ENCODE peak calls at places on chromosomes 5 and 9, in seven cellular contexts. One of them, this sample, is unnamed.

GRCh38 chr5:178388381-178389030 is 155.9 kb upstream of the PHYKPL start:
- DNase-seq in lower leg skin: peak; percentile 69
- DNase-seq in astrocyte of the spinal cord: no peak
- DNase-seq in heart right ventricle: peak; percentile 38
- DNase-seq in hepatocyte: peak; percentile 52
- DNase-seq in A549: no peak
- DNase-seq in fibroblast of pulmonary artery: peak; percentile 32
- DNase-seq in this sample: peak; percentile 70

GRCh38 chr5:32222723-32223470 is 48.8 kb upstream of the GOLPH3 start:
- DNase-seq in lower leg skin: no peak
- DNase-seq in astrocyte of the spinal cord: no peak
- DNase-seq in heart right ventricle: no peak
- DNase-seq in hepatocyte: no peak
- DNase-seq in A549: no peak
- DNase-seq in fibroblast of pulmonary artery: no peak
- DNase-seq in this sample: no peak

GRCh38 chr9:33517373-33517772 is 6.7 kb upstream of the ANKRD18B start:
- DNase-seq in lower leg skin: no peak
- DNase-seq in astrocyte of the spinal cord: peak; percentile 47
- DNase-seq in heart right ventricle: no peak
- DNase-seq in hepatocyte: peak; percentile 55
- DNase-seq in A549: peak; percentile 65
- DNase-seq in fibroblast of pulmonary artery: peak; percentile 61
- DNase-seq in this sample: peak; percentile 52

GRCh38 chr9:122127396-122127798 is 32.2 kb downstream of the NDUFA8 start:
- DNase-seq in lower leg skin: no peak
- DNase-seq in astrocyte of the spinal cord: no peak
- DNase-seq in heart right ventricle: no peak
- DNase-seq in hepatocyte: no peak
- DNase-seq in A549: no peak
- DNase-seq in fibroblast of pulmonary artery: no peak
- DNase-seq in this sample: no peak

GRCh38 chr5:174065528-174066189 is 20.2 kb downstream of the NSG2 start:
- DNase-seq in lower leg skin: no peak
- DNase-seq in astrocyte of the spinal cord: no peak
- DNase-seq in heart right ventricle: no peak
- DNase-seq in hepatocyte: peak; percentile 61
- DNase-seq in A549: no peak
- DNase-seq in fibroblast of pulmonary artery: no peak
- DNase-seq in this sample: no peak

GRCh38 chr5:102600964-102601363 is 102.2 kb upstream of the SLCO6A1 start:
- DNase-seq in lower leg skin: no peak
- DNase-seq in astrocyte of the spinal cord: peak; percentile 54
- DNase-seq in heart right ventricle: no peak
- DNase-seq in hepatocyte: no peak
- DNase-seq in A549: no peak
- DNase-seq in fibroblast of pulmonary artery: peak; percentile 6
- DNase-seq in this sample: peak; percentile 20

GRCh38 chr9:88950341-88951141 is 40.7 kb upstream of the S1PR3 start:
- DNase-seq in lower leg skin: no peak
- DNase-seq in astrocyte of the spinal cord: peak; percentile 46
- DNase-seq in heart right ventricle: no peak
- DNase-seq in hepatocyte: no peak
- DNase-seq in A549: peak; percentile 67
- DNase-seq in fibroblast of pulmonary artery: peak; percentile 88
- DNase-seq in this sample: peak; percentile 58

GRCh38 chr9:76394896-76395244 is 644 bp upstream of the RFK start:
- DNase-seq in lower leg skin: peak; percentile 59
- DNase-seq in astrocyte of the spinal cord: no peak
- DNase-seq in heart right ventricle: peak; percentile 54
- DNase-seq in hepatocyte: peak; percentile 66
- DNase-seq in A549: peak; percentile 85
- DNase-seq in fibroblast of pulmonary artery: no peak
- DNase-seq in this sample: no peak

GRCh38 chr5:137630972-137631370 is 104.9 kb downstream of the KLHL3 start:
- DNase-seq in lower leg skin: no peak
- DNase-seq in astrocyte of the spinal cord: no peak
- DNase-seq in heart right ventricle: no peak
- DNase-seq in hepatocyte: no peak
- DNase-seq in A549: no peak
- DNase-seq in fibroblast of pulmonary artery: no peak
- DNase-seq in this sample: no peak

GRCh38 chr5:94968507-94969095 is 316.3 kb downstream of the MCTP1 start:
- DNase-seq in lower leg skin: peak; percentile 20
- DNase-seq in astrocyte of the spinal cord: peak; percentile 81
- DNase-seq in heart right ventricle: peak; percentile 24
- DNase-seq in hepatocyte: peak; percentile 81
- DNase-seq in A549: peak; percentile 71
- DNase-seq in fibroblast of pulmonary artery: peak; percentile 79
- DNase-seq in this sample: peak; percentile 69

GRCh38 chr9:93132287-93132927 is 1.6 kb downstream of the NINJ1 start:
- DNase-seq in lower leg skin: peak; percentile 76
- DNase-seq in astrocyte of the spinal cord: peak; percentile 35
- DNase-seq in heart right ventricle: peak; percentile 76
- DNase-seq in hepatocyte: no peak
- DNase-seq in A549: peak; percentile 54
- DNase-seq in fibroblast of pulmonary artery: no peak
- DNase-seq in this sample: peak; percentile 78

GRCh38 chr9:26329974-26330373 is 562.6 kb downstream of the CAAP1 start:
- DNase-seq in lower leg skin: no peak
- DNase-seq in astrocyte of the spinal cord: no peak
- DNase-seq in heart right ventricle: no peak
- DNase-seq in hepatocyte: peak; percentile 23
- DNase-seq in A549: no peak
- DNase-seq in fibroblast of pulmonary artery: no peak
- DNase-seq in this sample: no peak

GRCh38 chr5:93620487-93621339 is 37.7 kb downstream of the NR2F1 start:
- DNase-seq in lower leg skin: no peak
- DNase-seq in astrocyte of the spinal cord: peak; percentile 76
- DNase-seq in heart right ventricle: peak; percentile 45
- DNase-seq in hepatocyte: peak; percentile 85
- DNase-seq in A549: peak; percentile 80
- DNase-seq in fibroblast of pulmonary artery: peak; percentile 63
- DNase-seq in this sample: peak; percentile 57

GRCh38 chr9:97853844-97854695 is 1.0 kb downstream of the FOXE1 start:
- DNase-seq in lower leg skin: no peak
- DNase-seq in astrocyte of the spinal cord: no peak
- DNase-seq in heart right ventricle: no peak
- DNase-seq in hepatocyte: peak; percentile 70
- DNase-seq in A549: peak; percentile 87
- DNase-seq in fibroblast of pulmonary artery: peak; percentile 30
- DNase-seq in this sample: peak; percentile 18

GRCh38 chr5:151408633-151409243 is 38.7 kb upstream of the SLC36A1 start:
- DNase-seq in lower leg skin: no peak
- DNase-seq in astrocyte of the spinal cord: no peak
- DNase-seq in heart right ventricle: no peak
- DNase-seq in hepatocyte: no peak
- DNase-seq in A549: peak; percentile 23
- DNase-seq in fibroblast of pulmonary artery: no peak
- DNase-seq in this sample: no peak

GRCh38 chr5:125295405-125295872 is 549.0 kb upstream of the ZNF608 start:
- DNase-seq in lower leg skin: no peak
- DNase-seq in astrocyte of the spinal cord: peak; percentile 62
- DNase-seq in heart right ventricle: no peak
- DNase-seq in hepatocyte: no peak
- DNase-seq in A549: no peak
- DNase-seq in fibroblast of pulmonary artery: peak; percentile 50
- DNase-seq in this sample: peak; percentile 4

GRCh38 chr9:68981825-68982224 is 32.1 kb downstream of the PRKACG start:
- DNase-seq in lower leg skin: no peak
- DNase-seq in astrocyte of the spinal cord: no peak
- DNase-seq in heart right ventricle: no peak
- DNase-seq in hepatocyte: no peak
- DNase-seq in A549: no peak
- DNase-seq in fibroblast of pulmonary artery: no peak
- DNase-seq in this sample: no peak

GRCh38 chr5:170389250-170389902 is at the start of gene KCNMB1:
- DNase-seq in lower leg skin: no peak
- DNase-seq in astrocyte of the spinal cord: no peak
- DNase-seq in heart right ventricle: peak; percentile 33
- DNase-seq in hepatocyte: no peak
- DNase-seq in A549: no peak
- DNase-seq in fibroblast of pulmonary artery: no peak
- DNase-seq in this sample: no peak

GRCh38 chr9:76092572-76092971 is 202.1 kb downstream of the PCSK5 start:
- DNase-seq in lower leg skin: no peak
- DNase-seq in astrocyte of the spinal cord: no peak
- DNase-seq in heart right ventricle: no peak
- DNase-seq in hepatocyte: no peak
- DNase-seq in A549: no peak
- DNase-seq in fibroblast of pulmonary artery: no peak
- DNase-seq in this sample: no peak

GRCh38 chr5:82544004-82544403 is 265.9 kb upstream of the RPS23 start:
- DNase-seq in lower leg skin: no peak
- DNase-seq in astrocyte of the spinal cord: no peak
- DNase-seq in heart right ventricle: no peak
- DNase-seq in hepatocyte: no peak
- DNase-seq in A549: no peak
- DNase-seq in fibroblast of pulmonary artery: no peak
- DNase-seq in this sample: no peak

GRCh38 chr9:12544700-12545099 is 148.5 kb upstream of the TYRP1 start:
- DNase-seq in lower leg skin: no peak
- DNase-seq in astrocyte of the spinal cord: no peak
- DNase-seq in heart right ventricle: no peak
- DNase-seq in hepatocyte: no peak
- DNase-seq in A549: no peak
- DNase-seq in fibroblast of pulmonary artery: no peak
- DNase-seq in this sample: no peak

GRCh38 chr9:137384116-137384756 is 38.7 kb downstream of the EXD3 start:
- DNase-seq in lower leg skin: no peak
- DNase-seq in astrocyte of the spinal cord: no peak
- DNase-seq in heart right ventricle: no peak
- DNase-seq in hepatocyte: no peak
- DNase-seq in A549: no peak
- DNase-seq in fibroblast of pulmonary artery: peak; percentile 53
- DNase-seq in this sample: no peak

GRCh38 chr5:60961685-60962084 is 16.7 kb downstream of the NDUFAF2 start:
- DNase-seq in lower leg skin: no peak
- DNase-seq in astrocyte of the spinal cord: peak; percentile 24
- DNase-seq in heart right ventricle: no peak
- DNase-seq in hepatocyte: no peak
- DNase-seq in A549: peak; percentile 10
- DNase-seq in fibroblast of pulmonary artery: peak; percentile 57
- DNase-seq in this sample: peak; percentile 67

GRCh38 chr9:75161116-75161857 is 73.0 kb downstream of the OSTF1 start:
- DNase-seq in lower leg skin: no peak
- DNase-seq in astrocyte of the spinal cord: no peak
- DNase-seq in heart right ventricle: no peak
- DNase-seq in hepatocyte: no peak
- DNase-seq in A549: no peak
- DNase-seq in fibroblast of pulmonary artery: no peak
- DNase-seq in this sample: peak; percentile 30

GRCh38 chr5:2239237-2239910 is 356.6 kb upstream of the IRX4 start:
- DNase-seq in lower leg skin: no peak
- DNase-seq in astrocyte of the spinal cord: no peak
- DNase-seq in heart right ventricle: no peak
- DNase-seq in hepatocyte: no peak
- DNase-seq in A549: no peak
- DNase-seq in fibroblast of pulmonary artery: no peak
- DNase-seq in this sample: no peak

GRCh38 chr9:29866556-29866955 is 2293.3 kb upstream of the C9orf72 start:
- DNase-seq in lower leg skin: no peak
- DNase-seq in astrocyte of the spinal cord: no peak
- DNase-seq in heart right ventricle: no peak
- DNase-seq in hepatocyte: no peak
- DNase-seq in A549: no peak
- DNase-seq in fibroblast of pulmonary artery: no peak
- DNase-seq in this sample: no peak

GRCh38 chr9:124214596-124215550 is 42.9 kb upstream of the NEK6 start:
- DNase-seq in lower leg skin: no peak
- DNase-seq in astrocyte of the spinal cord: no peak
- DNase-seq in heart right ventricle: no peak
- DNase-seq in hepatocyte: no peak
- DNase-seq in A549: no peak
- DNase-seq in fibroblast of pulmonary artery: no peak
- DNase-seq in this sample: no peak

GRCh38 chr9:19239955-19240354 is 9.5 kb downstream of the DENND4C start:
- DNase-seq in lower leg skin: no peak
- DNase-seq in astrocyte of the spinal cord: no peak
- DNase-seq in heart right ventricle: no peak
- DNase-seq in hepatocyte: no peak
- DNase-seq in A549: no peak
- DNase-seq in fibroblast of pulmonary artery: peak; percentile 40
- DNase-seq in this sample: no peak

GRCh38 chr5:81751836-81752643 is 1.1 kb upstream of the SSBP2 start:
- DNase-seq in lower leg skin: peak; percentile 43
- DNase-seq in astrocyte of the spinal cord: peak; percentile 33
- DNase-seq in heart right ventricle: peak; percentile 37
- DNase-seq in hepatocyte: no peak
- DNase-seq in A549: no peak
- DNase-seq in fibroblast of pulmonary artery: no peak
- DNase-seq in this sample: peak; percentile 41

GRCh38 chr9:127154390-127155191 is 32.2 kb upstream of the ANGPTL2 start:
- DNase-seq in lower leg skin: no peak
- DNase-seq in astrocyte of the spinal cord: peak; percentile 95
- DNase-seq in heart right ventricle: peak; percentile 84
- DNase-seq in hepatocyte: no peak
- DNase-seq in A549: no peak
- DNase-seq in fibroblast of pulmonary artery: peak; percentile 79
- DNase-seq in this sample: peak; percentile 73
- H3K4me3 ChIP-seq in lower leg skin: no peak overlapping the region
- H3K4me3 ChIP-seq in astrocyte of the spinal cord: no peak overlapping the region
- H3K4me3 ChIP-seq in heart right ventricle: peak overlapping the region; percentile 1
- H3K4me3 ChIP-seq in hepatocyte: no peak overlapping the region
- H3K4me3 ChIP-seq in A549: no peak overlapping the region
- H3K4me3 ChIP-seq in fibroblast of pulmonary artery: no peak overlapping the region
- H3K4me3 ChIP-seq in this sample: peak overlapping the region; percentile 0

GRCh38 chr9:116285320-116285719 is 131.7 kb downstream of the PAPPA start:
- DNase-seq in lower leg skin: no peak
- DNase-seq in astrocyte of the spinal cord: no peak
- DNase-seq in heart right ventricle: no peak
- DNase-seq in hepatocyte: no peak
- DNase-seq in A549: no peak
- DNase-seq in fibroblast of pulmonary artery: no peak
- DNase-seq in this sample: no peak
- TF ChIP-seq CTCF in lower leg skin: no peak
- TF ChIP-seq CTCF in astrocyte of the spinal cord: peak; percentile 19
- TF ChIP-seq CTCF in heart right ventricle: no peak
- TF ChIP-seq CTCF in hepatocyte: peak; percentile 22
- TF ChIP-seq CTCF in A549: no peak
- TF ChIP-seq CTCF in fibroblast of pulmonary artery: peak; percentile 25
- TF ChIP-seq CTCF in this sample: no peak

GRCh38 chr9:111037744-111038335 is 430 bp downstream of the LPAR1 start:
- DNase-seq in lower leg skin: no peak
- DNase-seq in astrocyte of the spinal cord: peak; percentile 35
- DNase-seq in heart right ventricle: no peak
- DNase-seq in hepatocyte: peak; percentile 88
- DNase-seq in A549: peak; percentile 43
- DNase-seq in fibroblast of pulmonary artery: peak; percentile 40
- DNase-seq in this sample: peak; percentile 40
- H3K4me3 ChIP-seq in lower leg skin: peak overlapping the region; percentile 66
- H3K4me3 ChIP-seq in astrocyte of the spinal cord: peak overlapping the region; percentile 79
- H3K4me3 ChIP-seq in heart right ventricle: peak overlapping the region; percentile 70
- H3K4me3 ChIP-seq in hepatocyte: peak overlapping the region; percentile 80
- H3K4me3 ChIP-seq in A549: peak overlapping the region; percentile 70
- H3K4me3 ChIP-seq in fibroblast of pulmonary artery: peak overlapping the region; percentile 87
- H3K4me3 ChIP-seq in this sample: peak overlapping the region; percentile 82

DNA sequence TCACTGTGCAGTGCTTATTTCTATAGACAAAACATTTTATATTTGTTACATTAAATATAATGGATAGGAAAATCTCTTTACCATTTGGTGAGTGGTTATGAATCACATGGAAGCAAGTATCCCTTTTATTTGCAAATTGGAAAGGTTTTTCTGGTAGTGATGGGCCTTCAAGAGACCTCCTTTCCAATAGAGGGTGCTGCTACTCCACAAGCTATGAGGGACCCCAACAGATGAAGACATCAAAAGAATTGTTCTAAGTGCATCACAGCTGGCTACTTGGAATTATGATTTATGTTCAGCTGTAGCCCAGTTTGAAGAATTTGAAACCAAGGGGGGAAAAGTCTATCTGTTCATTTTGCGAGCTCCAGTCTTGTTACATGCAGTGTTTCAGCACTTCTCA is 493.7 kb upstream of the SGCD start:
- DNase-seq in lower leg skin: no peak
- DNase-seq in astrocyte of the spinal cord: no peak
- DNase-seq in heart right ventricle: no peak
- DNase-seq in hepatocyte: no peak
- DNase-seq in A549: peak; percentile 28
- DNase-seq in fibroblast of pulmonary artery: no peak
- DNase-seq in this sample: peak; percentile 22
- TF ChIP-seq CTCF in lower leg skin: no peak
- TF ChIP-seq CTCF in astrocyte of the spinal cord: no peak
- TF ChIP-seq CTCF in heart right ventricle: no peak
- TF ChIP-seq CTCF in hepatocyte: no peak
- TF ChIP-seq CTCF in A549: peak; percentile 15
- TF ChIP-seq CTCF in fibroblast of pulmonary artery: no peak
- TF ChIP-seq CTCF in this sample: peak; percentile 38

This sample was measured in AG10803.